ENCODE peak calls at places on chromosomes 2 and 18, in four cellular contexts. T, J, R and W are unnamed samples.

GRCh38 chr2:12855508-12855907 is 138.8 kb downstream of the TRIB2 start:
- DNase-seq in R (no peak), J (no peak), T (no peak), W (no peak)

GRCh38 chr2:25740810-25741381 is 67.5 kb upstream of the DTNB start:
- DNase-seq in T (peak; percentile 86), J (no peak), R (no peak), W (peak; percentile 46)

GRCh38 chr2:36432479-36432878 is 76.9 kb downstream of the CRIM1 start:
- DNase-seq in R (no peak), J (no peak), T (peak; percentile 51), W (no peak)

GRCh38 chr2:202178342-202178958 is 59.9 kb downstream of the SUMO1 start:
- DNase-seq in R (peak; percentile 50), J (no peak), T (peak; percentile 84), W (peak; percentile 65)

GRCh38 chr2:220315098-220315785 is 687.8 kb downstream of the SLC4A3 start:
- DNase-seq in J (no peak), T (no peak), R (no peak), W (no peak)

GRCh38 chr2:84057917-84058316 is 401.2 kb downstream of the SUCLG1 start:
- DNase-seq in R (no peak), J (no peak), T (no peak), W (no peak)

GRCh38 chr2:127413782-127414743 is 4.2 kb upstream of the PROC start:
- DNase-seq in R (no peak), J (no peak), T (no peak), W (no peak)

GRCh38 chr2:71894266-71894665 is 253.4 kb downstream of the CYP26B1 start:
- DNase-seq in R (no peak), T (no peak), J (no peak), W (no peak)

GRCh38 chr18:37873416-37873815 is 307.8 kb upstream of the CELF4 start:
- DNase-seq in R (no peak), J (no peak), T (no peak), W (no peak)

GRCh38 chr2:106323337-106324013 is 129.4 kb upstream of the UXS1 start:
- DNase-seq in R (no peak), T (no peak), J (no peak), W (no peak)

GRCh38 chr2:134011936-134012586 is 241.8 kb upstream of the MGAT5 start:
- DNase-seq in T (no peak), J (no peak), R (no peak), W (no peak)

GRCh38 chr2:73075477-73076373 is 4.2 kb upstream of the SFXN5 start:
- DNase-seq in T (no peak), J (peak; percentile 54), R (no peak), W (no peak)

GRCh38 chr2:164138750-164139149 is 402.9 kb upstream of the FIGN start:
- DNase-seq in T (no peak), J (no peak), R (no peak), W (no peak)

GRCh38 chr2:58182527-58182926 is 58.6 kb downstream of the FANCL start:
- DNase-seq in J (no peak), R (no peak), T (no peak), W (no peak)

GRCh38 chr2:87401726-87402345 is 346.1 kb upstream of the PLGLB2 start:
- DNase-seq in R (no peak), J (no peak), T (no peak), W (no peak)

GRCh38 chr2:100238471-100238870 is 83.8 kb downstream of the LONRF2 start:
- DNase-seq in J (no peak), T (peak; percentile 66), R (no peak), W (peak; percentile 23)

GRCh38 chr2:167758292-167758691 is 489.1 kb downstream of the STK39 start:
- DNase-seq in J (no peak), T (no peak), R (no peak), W (peak; percentile 82)

GRCh38 chr2:174561283-174562275 is 36.0 kb downstream of the WIPF1 start:
- DNase-seq in T (peak; percentile 44), R (no peak), J (peak; percentile 83), W (no peak)

GRCh38 chr2:121330921-121331320 is 45.9 kb upstream of the TFCP2L1 start:
- DNase-seq in R (no peak), T (no peak), J (no peak), W (no peak)

GRCh38 chr18:47574966-47575365 is 323.5 kb upstream of the SKOR2 start:
- DNase-seq in T (no peak), J (no peak), R (no peak), W (no peak)

GRCh38 chr2:119255760-119256573 is 32.3 kb downstream of the STEAP3 start:
- DNase-seq in J (no peak), T (peak; percentile 37), R (no peak), W (peak; percentile 77)

GRCh38 chr2:179636995-179637394 is 224.4 kb downstream of the ZNF385B start:
- DNase-seq in J (no peak), T (no peak), R (no peak), W (no peak)

GRCh38 chr18:55510809-55511208 is 77.2 kb downstream of the TCF4 start:
- DNase-seq in T (no peak), R (no peak), J (no peak), W (no peak)

GRCh38 chr2:239040152-239040761 is 192.4 kb downstream of the TWIST2 start:
- DNase-seq in R (no peak), J (no peak), T (no peak), W (no peak)

GRCh38 chr2:19361325-19361990 is 3.0 kb upstream of the OSR1 start:
- DNase-seq in T (peak; percentile 75), J (peak; percentile 33), R (no peak), W (no peak)

GRCh38 chr18:37476182-37476581 is 89.4 kb downstream of the CELF4 start:
- DNase-seq in J (no peak), T (peak; percentile 73), R (no peak), W (peak; percentile 36)

GRCh38 chr2:69073928-69074575 is 61.1 kb downstream of the ANTXR1 start:
- DNase-seq in T (no peak), J (no peak), R (no peak), W (no peak)

GRCh38 chr2:241038374-241039180 is 40.2 kb downstream of the SNED1 start:
- DNase-seq in T (no peak), J (no peak), R (no peak), W (no peak)

GRCh38 chr2:241035818-241036396 is 37.5 kb downstream of the SNED1 start:
- DNase-seq in J (no peak), R (peak; percentile 28), T (peak; percentile 41), W (no peak)

GRCh38 chr2:241036964-241037421 is 38.6 kb downstream of the SNED1 start:
- DNase-seq in J (no peak), R (peak; percentile 7), T (no peak), W (no peak)

GRCh38 chr2:241036397-241036963 is 38.1 kb downstream of the SNED1 start:
- DNase-seq in R (peak; percentile 31), T (peak; percentile 80), J (no peak), W (no peak)

DNA sequence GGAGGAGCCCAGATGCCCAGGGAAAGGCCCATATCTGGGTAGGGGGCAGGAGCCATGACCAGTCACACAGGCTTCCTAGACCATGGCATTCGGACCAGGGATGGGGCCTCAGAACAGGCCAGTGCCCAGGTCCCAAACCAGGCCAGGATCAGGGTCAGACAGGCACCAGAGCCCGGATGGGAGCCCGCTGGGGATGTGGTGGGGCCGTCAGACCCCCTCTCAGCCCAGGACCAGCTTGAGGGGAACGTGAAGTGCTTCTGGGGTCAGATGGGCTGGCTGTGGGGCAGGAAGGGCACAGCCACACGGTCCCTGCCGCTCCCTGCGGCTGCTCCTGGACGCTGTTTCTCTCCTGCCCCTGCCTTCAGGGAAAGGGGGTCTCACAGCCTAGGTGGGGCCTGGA is 39.1 kb downstream of the SNED1 start:
- DNase-seq in T (no peak), J (no peak), R (no peak), W (no peak)
- H3K4me1 ChIP-seq in T (peaks cover 14% of the 10 kb centered on the region), J (peaks cover 11% of the 10 kb centered on the region), R (peaks cover 14% of the 10 kb centered on the region), W (peaks cover 14% of the 10 kb centered on the region)

DNA sequence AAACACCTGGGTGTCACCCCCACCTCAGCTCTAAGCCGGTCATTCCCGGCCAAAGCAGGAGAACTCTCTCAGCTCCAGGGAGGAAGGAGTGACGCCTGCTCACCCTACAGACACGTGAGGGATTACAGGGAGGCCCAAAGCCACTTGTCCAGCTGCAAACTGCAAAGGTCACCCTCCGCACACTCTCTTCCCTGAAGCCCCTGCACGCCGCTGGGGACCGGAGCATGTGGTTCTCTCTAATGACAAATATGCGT is 108.0 kb upstream of the ID2 start:
- DNase-seq in R (no peak), J (no peak), T (no peak), W (no peak)
- H3K4me1 ChIP-seq in R (peaks cover 23% of the 10 kb centered on the region), J (peaks cover 13% of the 10 kb centered on the region), T (peaks cover 6% of the 10 kb centered on the region), W (peaks cover 25% of the 10 kb centered on the region)

DNA sequence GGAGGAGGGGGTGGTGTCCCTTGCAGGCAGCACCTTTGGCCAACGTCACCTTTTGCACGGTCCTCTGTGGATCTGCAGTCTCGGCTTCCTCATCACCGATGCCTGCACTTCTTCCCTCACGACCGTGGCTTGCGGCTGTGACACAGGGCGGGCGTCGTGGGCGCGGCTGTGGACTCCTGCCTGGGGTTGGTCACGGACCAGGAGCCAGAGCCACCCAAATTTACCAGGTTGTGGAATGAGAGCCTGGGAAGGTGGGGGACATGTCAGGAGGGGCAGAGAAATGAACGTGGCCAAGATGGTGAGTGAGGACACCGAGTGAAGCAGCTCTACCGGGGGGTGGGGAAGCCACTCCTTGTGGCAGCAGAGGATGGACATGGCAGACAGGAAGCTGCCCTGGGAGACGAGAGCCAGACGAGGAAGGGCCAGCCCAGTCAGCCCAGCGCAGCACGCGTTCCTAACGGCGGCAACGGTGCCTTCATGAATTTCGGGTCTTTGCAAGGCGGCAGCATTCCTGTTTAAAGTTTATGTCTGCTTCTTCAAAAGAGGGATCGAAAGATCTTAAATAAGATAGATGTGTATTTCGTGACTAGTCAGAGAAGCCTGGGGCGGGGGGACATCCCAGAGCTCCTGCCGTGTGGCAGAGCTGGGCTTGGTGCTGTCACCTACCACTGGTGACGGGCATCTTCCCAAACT is 84.2 kb downstream of the LRRFIP1 start:
- DNase-seq in R (no peak), J (no peak), T (no peak), W (no peak)
- H3K4me1 ChIP-seq in R (peaks cover 10% of the 10 kb centered on the region), J (peaks cover 83% of the 10 kb centered on the region), T (peaks cover 12% of the 10 kb centered on the region), W (peaks cover 11% of the 10 kb centered on the region)

GRCh38 chr2:47403829-47404228 is 873 bp downstream of the MSH2 start:
- DNase-seq in R (no peak), T (no peak), J (no peak), W (no peak)

GRCh38 chr2:47404356-47404755 is 1.4 kb downstream of the MSH2 start:
- DNase-seq in J (no peak), T (no peak), R (no peak), W (no peak)

GRCh38 chr2:47402555-47402804 is 476 bp upstream of the MSH2 start:
- DNase-seq in T (no peak), R (no peak), J (no peak), W (no peak)

GRCh38 chr2:47402805-47403691 is at the start of gene MSH2:
- DNase-seq in R (peak; percentile 91), J (peak; percentile 92), T (peak; percentile 95), W (peak; percentile 98)

GRCh38 chr2:47405757-47406156 is 2.8 kb downstream of the MSH2 start:
- DNase-seq in R (no peak), J (no peak), T (no peak), W (no peak)
- H3K4me1 ChIP-seq in R (peaks cover 9% of the 10 kb centered on the region), J (peaks cover 23% of the 10 kb centered on the region), T (peaks cover 4% of the 10 kb centered on the region), W (no peaks in the 10 kb centered on the region)